ENCODE peak calls at places on chromosomes 6 and 20, in nine cellular contexts. One of them, this sample, is unnamed.

GRCh38 chr20:25058797-25059486 is 1.0 kb upstream of the ACSS1 start:
- DNase-seq in T-cell: no peak
- DNase-seq in GM13977: no peak
- DNase-seq in H7: peak; percentile 67
- DNase-seq in left ventricle myocardium superior: no peak
- DNase-seq in CD8-positive, alpha-beta memory T cell: no peak
- DNase-seq in GOT3: no peak
- DNase-seq in mesenchymal stem cell: peak; percentile 6
- DNase-seq in stimulated activated CD8-positive, alpha-beta memory T cell treated with anti-CD3 and anti-CD28 coated beads, Interleukin-4, amount 100 ng/mL, for 1 hour: no peak
- DNase-seq in this sample: no peak

GRCh38 chr20:62025394-62025793 is 40.3 kb downstream of the TAF4 start:
- DNase-seq in CD8-positive, alpha-beta memory T cell: no peak
- DNase-seq in stimulated activated CD8-positive, alpha-beta memory T cell treated with anti-CD3 and anti-CD28 coated beads, Interleukin-4, amount 100 ng/mL, for 1 hour: no peak
- DNase-seq in GM13977: no peak
- DNase-seq in mesenchymal stem cell: peak; percentile 8
- DNase-seq in H7: no peak
- DNase-seq in T-cell: no peak
- DNase-seq in left ventricle myocardium superior: peak; percentile 29
- DNase-seq in GOT3: no peak
- DNase-seq in this sample: no peak

GRCh38 chr6:132314432-132314831 is 86.8 kb downstream of the MOXD1 start:
- DNase-seq in mesenchymal stem cell: no peak
- DNase-seq in left ventricle myocardium superior: no peak
- DNase-seq in GOT3: no peak
- DNase-seq in GM13977: no peak
- DNase-seq in CD8-positive, alpha-beta memory T cell: no peak
- DNase-seq in T-cell: no peak
- DNase-seq in H7: no peak
- DNase-seq in stimulated activated CD8-positive, alpha-beta memory T cell treated with anti-CD3 and anti-CD28 coated beads, Interleukin-4, amount 100 ng/mL, for 1 hour: no peak
- DNase-seq in this sample: no peak

GRCh38 chr20:25052255-25053206 is 5.4 kb downstream of the ACSS1 start:
- DNase-seq in GM13977: peak; percentile 71
- DNase-seq in mesenchymal stem cell: no peak
- DNase-seq in GOT3: no peak
- DNase-seq in T-cell: no peak
- DNase-seq in stimulated activated CD8-positive, alpha-beta memory T cell treated with anti-CD3 and anti-CD28 coated beads, Interleukin-4, amount 100 ng/mL, for 1 hour: no peak
- DNase-seq in left ventricle myocardium superior: no peak
- DNase-seq in H7: no peak
- DNase-seq in CD8-positive, alpha-beta memory T cell: no peak
- DNase-seq in this sample: no peak

GRCh38 chr6:167328086-167328485 is 3.2 kb downstream of the TTLL2 start:
- DNase-seq in stimulated activated CD8-positive, alpha-beta memory T cell treated with anti-CD3 and anti-CD28 coated beads, Interleukin-4, amount 100 ng/mL, for 1 hour: no peak
- DNase-seq in left ventricle myocardium superior: no peak
- DNase-seq in H7: no peak
- DNase-seq in GM13977: no peak
- DNase-seq in mesenchymal stem cell: no peak
- DNase-seq in CD8-positive, alpha-beta memory T cell: no peak
- DNase-seq in GOT3: no peak
- DNase-seq in T-cell: no peak
- DNase-seq in this sample: no peak

GRCh38 chr6:33837971-33838665 is 34.3 kb upstream of the MLN start:
- DNase-seq in H7: peak; percentile 77
- DNase-seq in GM13977: no peak
- DNase-seq in mesenchymal stem cell: peak; percentile 64
- DNase-seq in T-cell: no peak
- DNase-seq in stimulated activated CD8-positive, alpha-beta memory T cell treated with anti-CD3 and anti-CD28 coated beads, Interleukin-4, amount 100 ng/mL, for 1 hour: no peak
- DNase-seq in left ventricle myocardium superior: no peak
- DNase-seq in CD8-positive, alpha-beta memory T cell: no peak
- DNase-seq in GOT3: no peak
- DNase-seq in this sample: no peak

GRCh38 chr6:1815827-1816452 is 206.2 kb downstream of the FOXC1 start:
- DNase-seq in H7: peak; percentile 21
- DNase-seq in GOT3: no peak
- DNase-seq in CD8-positive, alpha-beta memory T cell: no peak
- DNase-seq in T-cell: no peak
- DNase-seq in mesenchymal stem cell: no peak
- DNase-seq in GM13977: no peak
- DNase-seq in left ventricle myocardium superior: no peak
- DNase-seq in stimulated activated CD8-positive, alpha-beta memory T cell treated with anti-CD3 and anti-CD28 coated beads, Interleukin-4, amount 100 ng/mL, for 1 hour: no peak
- DNase-seq in this sample: no peak

GRCh38 chr20:32891926-32892660 is 33.4 kb downstream of the EFCAB8 start:
- DNase-seq in left ventricle myocardium superior: no peak
- DNase-seq in GOT3: no peak
- DNase-seq in mesenchymal stem cell: no peak
- DNase-seq in CD8-positive, alpha-beta memory T cell: no peak
- DNase-seq in H7: peak; percentile 17
- DNase-seq in T-cell: no peak
- DNase-seq in stimulated activated CD8-positive, alpha-beta memory T cell treated with anti-CD3 and anti-CD28 coated beads, Interleukin-4, amount 100 ng/mL, for 1 hour: no peak
- DNase-seq in GM13977: no peak
- DNase-seq in this sample: no peak

GRCh38 chr20:19260412-19261090 is 48.1 kb downstream of the SLC24A3 start:
- DNase-seq in GOT3: no peak
- DNase-seq in H7: no peak
- DNase-seq in CD8-positive, alpha-beta memory T cell: no peak
- DNase-seq in left ventricle myocardium superior: no peak
- DNase-seq in T-cell: no peak
- DNase-seq in GM13977: no peak
- DNase-seq in stimulated activated CD8-positive, alpha-beta memory T cell treated with anti-CD3 and anti-CD28 coated beads, Interleukin-4, amount 100 ng/mL, for 1 hour: no peak
- DNase-seq in mesenchymal stem cell: peak; percentile 38
- DNase-seq in this sample: no peak

GRCh38 chr6:5112065-5112799 is 27.1 kb downstream of the PPP1R3G start:
- DNase-seq in GM13977: no peak
- DNase-seq in H7: no peak
- DNase-seq in GOT3: no peak
- DNase-seq in stimulated activated CD8-positive, alpha-beta memory T cell treated with anti-CD3 and anti-CD28 coated beads, Interleukin-4, amount 100 ng/mL, for 1 hour: no peak
- DNase-seq in CD8-positive, alpha-beta memory T cell: no peak
- DNase-seq in T-cell: no peak
- DNase-seq in mesenchymal stem cell: peak; percentile 84
- DNase-seq in left ventricle myocardium superior: no peak
- DNase-seq in this sample: no peak

GRCh38 chr6:22892452-22892851 is 323.1 kb downstream of the HDGFL1 start:
- DNase-seq in CD8-positive, alpha-beta memory T cell: no peak
- DNase-seq in mesenchymal stem cell: peak; percentile 96
- DNase-seq in GOT3: no peak
- DNase-seq in H7: no peak
- DNase-seq in GM13977: no peak
- DNase-seq in left ventricle myocardium superior: no peak
- DNase-seq in stimulated activated CD8-positive, alpha-beta memory T cell treated with anti-CD3 and anti-CD28 coated beads, Interleukin-4, amount 100 ng/mL, for 1 hour: no peak
- DNase-seq in T-cell: no peak
- DNase-seq in this sample: no peak

GRCh38 chr20:3420211-3420707 is 12.8 kb upstream of the DNAAF9 start:
- DNase-seq in GOT3: no peak
- DNase-seq in stimulated activated CD8-positive, alpha-beta memory T cell treated with anti-CD3 and anti-CD28 coated beads, Interleukin-4, amount 100 ng/mL, for 1 hour: no peak
- DNase-seq in T-cell: peak; percentile 7
- DNase-seq in CD8-positive, alpha-beta memory T cell: peak; percentile 34
- DNase-seq in left ventricle myocardium superior: peak; percentile 35
- DNase-seq in mesenchymal stem cell: peak; percentile 33
- DNase-seq in H7: no peak
- DNase-seq in GM13977: peak; percentile 80
- DNase-seq in this sample: no peak

GRCh38 chr6:147154454-147154853 is 49.8 kb upstream of the STXBP5 start:
- DNase-seq in GM13977: no peak
- DNase-seq in H7: no peak
- DNase-seq in CD8-positive, alpha-beta memory T cell: no peak
- DNase-seq in stimulated activated CD8-positive, alpha-beta memory T cell treated with anti-CD3 and anti-CD28 coated beads, Interleukin-4, amount 100 ng/mL, for 1 hour: no peak
- DNase-seq in mesenchymal stem cell: no peak
- DNase-seq in GOT3: no peak
- DNase-seq in left ventricle myocardium superior: no peak
- DNase-seq in T-cell: no peak
- DNase-seq in this sample: no peak

GRCh38 chr6:113855500-113856010 is 1.6 kb upstream of the MARCKS start:
- DNase-seq in T-cell: no peak
- DNase-seq in CD8-positive, alpha-beta memory T cell: no peak
- DNase-seq in stimulated activated CD8-positive, alpha-beta memory T cell treated with anti-CD3 and anti-CD28 coated beads, Interleukin-4, amount 100 ng/mL, for 1 hour: no peak
- DNase-seq in GM13977: peak; percentile 51
- DNase-seq in H7: no peak
- DNase-seq in mesenchymal stem cell: peak; percentile 67
- DNase-seq in left ventricle myocardium superior: peak; percentile 50
- DNase-seq in GOT3: no peak
- DNase-seq in this sample: no peak

GRCh38 chr6:124310139-124310538 is 506.5 kb downstream of the NKAIN2 start:
- DNase-seq in H7: no peak
- DNase-seq in stimulated activated CD8-positive, alpha-beta memory T cell treated with anti-CD3 and anti-CD28 coated beads, Interleukin-4, amount 100 ng/mL, for 1 hour: no peak
- DNase-seq in CD8-positive, alpha-beta memory T cell: no peak
- DNase-seq in GOT3: no peak
- DNase-seq in left ventricle myocardium superior: no peak
- DNase-seq in mesenchymal stem cell: no peak
- DNase-seq in GM13977: no peak
- DNase-seq in T-cell: no peak
- DNase-seq in this sample: no peak

GRCh38 chr6:220736-221475 is 71.4 kb upstream of the DUSP22 start:
- DNase-seq in CD8-positive, alpha-beta memory T cell: no peak
- DNase-seq in T-cell: no peak
- DNase-seq in GM13977: no peak
- DNase-seq in GOT3: no peak
- DNase-seq in mesenchymal stem cell: peak; percentile 44
- DNase-seq in stimulated activated CD8-positive, alpha-beta memory T cell treated with anti-CD3 and anti-CD28 coated beads, Interleukin-4, amount 100 ng/mL, for 1 hour: no peak
- DNase-seq in left ventricle myocardium superior: no peak
- DNase-seq in H7: peak; percentile 53
- DNase-seq in this sample: no peak

GRCh38 chr20:15220778-15221565 is 883.6 kb upstream of the FLRT3 start:
- DNase-seq in T-cell: no peak
- DNase-seq in CD8-positive, alpha-beta memory T cell: no peak
- DNase-seq in GOT3: no peak
- DNase-seq in left ventricle myocardium superior: no peak
- DNase-seq in H7: peak; percentile 8
- DNase-seq in mesenchymal stem cell: peak; percentile 14
- DNase-seq in stimulated activated CD8-positive, alpha-beta memory T cell treated with anti-CD3 and anti-CD28 coated beads, Interleukin-4, amount 100 ng/mL, for 1 hour: no peak
- DNase-seq in GM13977: no peak
- DNase-seq in this sample: no peak

GRCh38 chr20:42978184-42978974 is 211.3 kb downstream of the PTPRT start:
- DNase-seq in stimulated activated CD8-positive, alpha-beta memory T cell treated with anti-CD3 and anti-CD28 coated beads, Interleukin-4, amount 100 ng/mL, for 1 hour: no peak
- DNase-seq in CD8-positive, alpha-beta memory T cell: no peak
- DNase-seq in GM13977: no peak
- DNase-seq in T-cell: no peak
- DNase-seq in GOT3: no peak
- DNase-seq in left ventricle myocardium superior: no peak
- DNase-seq in mesenchymal stem cell: no peak
- DNase-seq in H7: no peak
- DNase-seq in this sample: no peak

GRCh38 chr20:46439837-46440236 is 33.4 kb upstream of the ELMO2 start:
- DNase-seq in T-cell: no peak
- DNase-seq in stimulated activated CD8-positive, alpha-beta memory T cell treated with anti-CD3 and anti-CD28 coated beads, Interleukin-4, amount 100 ng/mL, for 1 hour: no peak
- DNase-seq in H7: no peak
- DNase-seq in mesenchymal stem cell: no peak
- DNase-seq in CD8-positive, alpha-beta memory T cell: no peak
- DNase-seq in GOT3: no peak
- DNase-seq in left ventricle myocardium superior: no peak
- DNase-seq in GM13977: no peak
- DNase-seq in this sample: no peak

GRCh38 chr6:127288705-127289104 is 22.0 kb downstream of the RNF146 start:
- DNase-seq in CD8-positive, alpha-beta memory T cell: no peak
- DNase-seq in T-cell: no peak
- DNase-seq in GM13977: no peak
- DNase-seq in left ventricle myocardium superior: no peak
- DNase-seq in GOT3: no peak
- DNase-seq in mesenchymal stem cell: peak; percentile 43
- DNase-seq in stimulated activated CD8-positive, alpha-beta memory T cell treated with anti-CD3 and anti-CD28 coated beads, Interleukin-4, amount 100 ng/mL, for 1 hour: no peak
- DNase-seq in H7: no peak
- DNase-seq in this sample: no peak

GRCh38 chr6:101666256-101666655 is 272.7 kb downstream of the GRIK2 start:
- DNase-seq in T-cell: no peak
- DNase-seq in GOT3: no peak
- DNase-seq in mesenchymal stem cell: no peak
- DNase-seq in GM13977: no peak
- DNase-seq in H7: no peak
- DNase-seq in left ventricle myocardium superior: no peak
- DNase-seq in CD8-positive, alpha-beta memory T cell: no peak
- DNase-seq in stimulated activated CD8-positive, alpha-beta memory T cell treated with anti-CD3 and anti-CD28 coated beads, Interleukin-4, amount 100 ng/mL, for 1 hour: no peak
- DNase-seq in this sample: no peak

GRCh38 chr6:107820571-107821261 is 3.4 kb downstream of the SCML4 start:
- DNase-seq in GM13977: no peak
- DNase-seq in H7: no peak
- DNase-seq in mesenchymal stem cell: no peak
- DNase-seq in left ventricle myocardium superior: no peak
- DNase-seq in stimulated activated CD8-positive, alpha-beta memory T cell treated with anti-CD3 and anti-CD28 coated beads, Interleukin-4, amount 100 ng/mL, for 1 hour: no peak
- DNase-seq in T-cell: peak; percentile 35
- DNase-seq in GOT3: no peak
- DNase-seq in CD8-positive, alpha-beta memory T cell: peak; percentile 38
- DNase-seq in this sample: no peak

GRCh38 chr20:57180954-57181353 is 85.5 kb downstream of the BMP7 start:
- DNase-seq in GOT3: no peak
- DNase-seq in CD8-positive, alpha-beta memory T cell: no peak
- DNase-seq in stimulated activated CD8-positive, alpha-beta memory T cell treated with anti-CD3 and anti-CD28 coated beads, Interleukin-4, amount 100 ng/mL, for 1 hour: no peak
- DNase-seq in H7: peak; percentile 71
- DNase-seq in T-cell: no peak
- DNase-seq in GM13977: no peak
- DNase-seq in mesenchymal stem cell: no peak
- DNase-seq in left ventricle myocardium superior: no peak
- DNase-seq in this sample: no peak

GRCh38 chr6:6891074-6891754 is 216.5 kb upstream of the RREB1 start:
- DNase-seq in GOT3: no peak
- DNase-seq in mesenchymal stem cell: no peak
- DNase-seq in left ventricle myocardium superior: no peak
- DNase-seq in T-cell: no peak
- DNase-seq in stimulated activated CD8-positive, alpha-beta memory T cell treated with anti-CD3 and anti-CD28 coated beads, Interleukin-4, amount 100 ng/mL, for 1 hour: no peak
- DNase-seq in CD8-positive, alpha-beta memory T cell: no peak
- DNase-seq in H7: peak; percentile 47
- DNase-seq in GM13977: no peak
- DNase-seq in this sample: no peak

GRCh38 chr20:46688151-46689081 is 828 bp downstream of the TP53RK start:
- DNase-seq in GM13977: no peak
- DNase-seq in H7: no peak
- DNase-seq in CD8-positive, alpha-beta memory T cell: no peak
- DNase-seq in mesenchymal stem cell: peak; percentile 77
- DNase-seq in T-cell: no peak
- DNase-seq in GOT3: no peak
- DNase-seq in stimulated activated CD8-positive, alpha-beta memory T cell treated with anti-CD3 and anti-CD28 coated beads, Interleukin-4, amount 100 ng/mL, for 1 hour: no peak
- DNase-seq in left ventricle myocardium superior: no peak
- DNase-seq in this sample: no peak

GRCh38 chr6:148892247-148892646 is 145.4 kb downstream of the UST start:
- DNase-seq in mesenchymal stem cell: no peak
- DNase-seq in CD8-positive, alpha-beta memory T cell: no peak
- DNase-seq in GOT3: no peak
- DNase-seq in GM13977: no peak
- DNase-seq in left ventricle myocardium superior: no peak
- DNase-seq in T-cell: no peak
- DNase-seq in H7: no peak
- DNase-seq in stimulated activated CD8-positive, alpha-beta memory T cell treated with anti-CD3 and anti-CD28 coated beads, Interleukin-4, amount 100 ng/mL, for 1 hour: no peak
- DNase-seq in this sample: no peak

GRCh38 chr6:158605266-158605878 is 39.2 kb downstream of the DYNLT1 start:
- DNase-seq in CD8-positive, alpha-beta memory T cell: peak; percentile 28
- DNase-seq in GM13977: peak; percentile 79
- DNase-seq in mesenchymal stem cell: peak; percentile 80
- DNase-seq in left ventricle myocardium superior: no peak
- DNase-seq in stimulated activated CD8-positive, alpha-beta memory T cell treated with anti-CD3 and anti-CD28 coated beads, Interleukin-4, amount 100 ng/mL, for 1 hour: no peak
- DNase-seq in T-cell: peak; percentile 56
- DNase-seq in H7: peak; percentile 87
- DNase-seq in GOT3: no peak
- DNase-seq in this sample: no peak

GRCh38 chr6:24359640-24360454 is 2.0 kb upstream of the DCDC2 start:
- DNase-seq in left ventricle myocardium superior: peak; percentile 73
- DNase-seq in GOT3: peak; percentile 56
- DNase-seq in GM13977: peak; percentile 78
- DNase-seq in CD8-positive, alpha-beta memory T cell: peak; percentile 66
- DNase-seq in H7: peak; percentile 75
- DNase-seq in T-cell: peak; percentile 74
- DNase-seq in stimulated activated CD8-positive, alpha-beta memory T cell treated with anti-CD3 and anti-CD28 coated beads, Interleukin-4, amount 100 ng/mL, for 1 hour: peak; percentile 27
- DNase-seq in mesenchymal stem cell: peak; percentile 91
- DNase-seq in this sample: no peak

GRCh38 chr6:143864234-143864633 is at the start of gene ZC2HC1B:
- DNase-seq in stimulated activated CD8-positive, alpha-beta memory T cell treated with anti-CD3 and anti-CD28 coated beads, Interleukin-4, amount 100 ng/mL, for 1 hour: no peak
- DNase-seq in mesenchymal stem cell: peak; percentile 9
- DNase-seq in GM13977: no peak
- DNase-seq in CD8-positive, alpha-beta memory T cell: no peak
- DNase-seq in H7: no peak
- DNase-seq in GOT3: no peak
- DNase-seq in T-cell: no peak
- DNase-seq in left ventricle myocardium superior: no peak
- DNase-seq in this sample: no peak

GRCh38 chr6:42929928-42930360 is 664 bp downstream of the CNPY3 start:
- DNase-seq in stimulated activated CD8-positive, alpha-beta memory T cell treated with anti-CD3 and anti-CD28 coated beads, Interleukin-4, amount 100 ng/mL, for 1 hour: peak; percentile 20
- DNase-seq in GM13977: peak; percentile 84
- DNase-seq in GOT3: no peak
- DNase-seq in mesenchymal stem cell: peak; percentile 89
- DNase-seq in left ventricle myocardium superior: peak; percentile 40
- DNase-seq in CD8-positive, alpha-beta memory T cell: no peak
- DNase-seq in T-cell: peak; percentile 34
- DNase-seq in H7: no peak
- DNase-seq in this sample: no peak

This sample was measured in cerebellar nuclear complex.